ENCODE peak calls at places on chromosomes 13 and 19, in five cellular contexts. One of them, this sample, is unnamed.

GRCh38 chr13:105050696-105051095 is 1484.8 kb downstream of the EFNB2 start:
- DNase-seq in H1: no peak
- DNase-seq in HepG2: no peak
- DNase-seq in IMR-90: peak
- DNase-seq in K562: no peak
- DNase-seq in this sample: no peak

GRCh38 chr13:38228322-38228721 is 121.3 kb upstream of the UFM1 start:
- DNase-seq in H1: no peak
- DNase-seq in HepG2: no peak
- DNase-seq in IMR-90: no peak
- DNase-seq in K562: no peak
- DNase-seq in this sample: no peak

GRCh38 chr13:27975579-27976361 is 6.7 kb upstream of the CDX2 start:
- DNase-seq in H1: no peak
- DNase-seq in HepG2: no peak
- DNase-seq in IMR-90: no peak
- DNase-seq in K562: no peak
- DNase-seq in this sample: no peak

GRCh38 chr19:35852029-35852780 is at the start of gene NPHS1:
- DNase-seq in H1: no peak
- DNase-seq in HepG2: no peak
- DNase-seq in IMR-90: no peak
- DNase-seq in K562: no peak
- DNase-seq in this sample: no peak

GRCh38 chr13:111564657-111565056 is 244.2 kb downstream of the TEX29 start:
- DNase-seq in H1: no peak
- DNase-seq in HepG2: no peak
- DNase-seq in IMR-90: no peak
- DNase-seq in K562: no peak
- DNase-seq in this sample: no peak

GRCh38 chr19:33134571-33135041 is 2.7 kb downstream of the WDR88 start:
- DNase-seq in H1: no peak
- DNase-seq in HepG2: no peak
- DNase-seq in IMR-90: no peak
- DNase-seq in K562: peak
- DNase-seq in this sample: no peak

GRCh38 chr19:48308695-48309586 is 16.4 kb upstream of the EMP3 start:
- DNase-seq in H1: no peak
- DNase-seq in HepG2: peak
- DNase-seq in IMR-90: no peak
- DNase-seq in K562: peak
- DNase-seq in this sample: no peak

GRCh38 chr13:37869756-37870488 is at the start of gene TRPC4:
- DNase-seq in H1: no peak
- DNase-seq in HepG2: peak
- DNase-seq in IMR-90: peak
- DNase-seq in K562: peak
- DNase-seq in this sample: peak

GRCh38 chr19:53545271-53546065 is 7.5 kb downstream of the ZNF331 start:
- DNase-seq in H1: no peak
- DNase-seq in HepG2: no peak
- DNase-seq in IMR-90: peak
- DNase-seq in K562: no peak
- DNase-seq in this sample: peak

GRCh38 chr13:52599853-52600603 is 42.2 kb upstream of the HNRNPA1L2 start:
- DNase-seq in H1: no peak
- DNase-seq in HepG2: no peak
- DNase-seq in IMR-90: peak
- DNase-seq in K562: no peak
- DNase-seq in this sample: no peak

GRCh38 chr13:43364210-43365041 is 341.0 kb downstream of the DNAJC15 start:
- DNase-seq in H1: no peak
- DNase-seq in HepG2: no peak
- DNase-seq in IMR-90: peak
- DNase-seq in K562: no peak
- DNase-seq in this sample: no peak

GRCh38 chr19:46478356-46478986 is 7.1 kb upstream of the PNMA8A start:
- DNase-seq in H1: no peak
- DNase-seq in HepG2: no peak
- DNase-seq in IMR-90: peak
- DNase-seq in K562: peak
- DNase-seq in this sample: peak

GRCh38 chr13:98157609-98158008 is 14.7 kb downstream of the FARP1 start:
- DNase-seq in H1: no peak
- DNase-seq in HepG2: no peak
- DNase-seq in IMR-90: no peak
- DNase-seq in K562: no peak
- DNase-seq in this sample: no peak

GRCh38 chr19:53989600-53990533 is 1.6 kb upstream of the CACNG6 start:
- DNase-seq in H1: no peak
- DNase-seq in HepG2: no peak
- DNase-seq in IMR-90: no peak
- DNase-seq in K562: no peak
- DNase-seq in this sample: peak

GRCh38 chr19:34254552-34255432 is at the start of gene GARRE1:
- DNase-seq in H1: no peak
- DNase-seq in HepG2: no peak
- DNase-seq in IMR-90: peak
- DNase-seq in K562: peak
- DNase-seq in this sample: peak

GRCh38 chr19:50512999-50513745 is 541 bp downstream of the ASPDH start:
- DNase-seq in H1: no peak
- DNase-seq in HepG2: no peak
- DNase-seq in IMR-90: no peak
- DNase-seq in K562: no peak
- DNase-seq in this sample: no peak

GRCh38 chr13:58437436-58437835 is 805.9 kb downstream of the PCDH17 start:
- DNase-seq in H1: no peak
- DNase-seq in HepG2: no peak
- DNase-seq in IMR-90: no peak
- DNase-seq in K562: no peak
- DNase-seq in this sample: no peak

GRCh38 chr13:67225252-67226159 is 4.6 kb downstream of the PCDH9 start:
- DNase-seq in H1: no peak
- DNase-seq in HepG2: no peak
- DNase-seq in IMR-90: no peak
- DNase-seq in K562: no peak
- DNase-seq in this sample: no peak

GRCh38 chr13:27449081-27449603 is 1.2 kb downstream of the MTIF3 start:
- DNase-seq in H1: no peak
- DNase-seq in HepG2: no peak
- DNase-seq in IMR-90: no peak
- DNase-seq in K562: peak
- DNase-seq in this sample: no peak

GRCh38 chr19:32351807-32352630 is 6.6 kb downstream of the ZNF507 start:
- DNase-seq in H1: no peak
- DNase-seq in HepG2: no peak
- DNase-seq in IMR-90: peak
- DNase-seq in K562: no peak
- DNase-seq in this sample: no peak

GRCh38 chr13:48078251-48078656 is 16.6 kb downstream of the MED4 start:
- DNase-seq in H1: no peak
- DNase-seq in HepG2: peak
- DNase-seq in IMR-90: no peak
- DNase-seq in K562: no peak
- DNase-seq in this sample: peak

GRCh38 chr13:54185785-54186184 is 1157.2 kb downstream of the OLFM4 start:
- DNase-seq in H1: no peak
- DNase-seq in HepG2: no peak
- DNase-seq in IMR-90: no peak
- DNase-seq in K562: no peak
- DNase-seq in this sample: no peak

DNA sequence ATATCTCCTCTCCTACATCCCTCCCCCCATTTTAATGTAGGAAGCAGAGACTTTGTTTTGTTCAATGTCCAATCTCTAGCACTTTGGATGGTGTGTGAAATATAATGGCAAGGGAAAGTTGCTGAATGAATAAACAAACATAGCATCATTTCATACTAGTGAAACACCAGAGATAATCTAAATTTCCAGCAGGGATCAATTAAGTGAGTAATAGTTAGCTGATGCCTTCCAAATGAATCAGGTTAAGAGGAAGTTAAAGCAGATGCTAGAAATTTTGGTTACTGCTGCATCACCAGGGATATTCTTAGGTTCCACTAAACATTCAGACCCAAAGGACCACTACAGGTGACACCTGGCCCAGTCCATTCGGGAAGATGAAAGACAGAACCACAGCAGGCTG is 8.1 kb downstream of the MRPS31 start:
- DNase-seq in H1: no peak
- DNase-seq in HepG2: no peak
- DNase-seq in IMR-90: peak
- DNase-seq in K562: no peak
- DNase-seq in this sample: no peak
- TF ChIP-seq MAFK in H1: no peak
- TF ChIP-seq MAFK in HepG2: no peak
- TF ChIP-seq MAFK in IMR-90: no peak
- TF ChIP-seq MAFK in K562: no peak
- TF ChIP-seq MAFK in this sample: no peak

DNA sequence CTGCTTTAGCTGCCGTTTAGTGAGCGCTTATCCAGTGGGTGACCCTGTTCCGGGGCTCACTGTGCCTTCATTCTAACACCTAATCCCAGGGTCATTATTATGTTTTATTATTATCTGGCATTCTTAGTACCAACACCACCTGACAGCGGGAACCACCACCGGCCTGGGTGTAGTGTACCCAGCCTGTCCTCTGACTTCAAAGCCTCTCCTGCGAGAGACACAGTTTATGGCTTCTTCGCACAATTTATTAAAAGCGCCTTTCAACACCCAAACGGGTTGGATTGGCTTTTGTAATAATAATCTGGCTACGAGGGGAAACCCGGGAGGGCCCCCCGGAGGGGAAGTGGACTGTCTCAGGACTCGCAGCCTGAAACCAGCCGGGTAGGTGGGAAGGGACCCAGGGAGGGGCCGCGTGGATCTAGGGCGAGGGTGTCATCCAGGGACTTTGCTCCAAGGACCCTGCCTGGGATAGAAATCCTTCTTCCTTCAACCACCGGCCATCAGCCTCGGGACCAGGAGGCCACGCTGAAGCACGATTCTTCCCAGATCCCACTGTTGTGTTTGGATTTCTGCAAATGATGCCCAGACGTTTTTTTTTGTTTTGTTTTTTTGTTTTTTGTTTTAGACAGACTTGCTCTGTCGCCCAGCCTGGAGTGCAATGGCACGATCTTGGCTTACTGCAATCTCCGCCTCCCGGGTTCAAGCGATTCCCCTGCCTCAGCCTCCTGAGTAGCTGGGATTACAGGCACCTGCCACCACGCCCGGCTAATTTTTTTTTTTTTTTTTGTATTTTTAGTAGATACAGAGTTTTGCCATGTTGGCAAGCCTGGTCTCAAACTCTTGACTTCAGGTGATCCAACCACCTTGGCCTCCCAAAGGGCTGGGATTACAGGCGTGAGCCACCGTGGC is 1.6 kb upstream of the ZBTB7A start:
- DNase-seq in H1: no peak
- DNase-seq in HepG2: no peak
- DNase-seq in IMR-90: no peak
- DNase-seq in K562: no peak
- DNase-seq in this sample: no peak
- TF ChIP-seq MAFK in H1: no peak
- TF ChIP-seq MAFK in HepG2: no peak
- TF ChIP-seq MAFK in IMR-90: no peak
- TF ChIP-seq MAFK in K562: no peak
- TF ChIP-seq MAFK in this sample: no peak

DNA sequence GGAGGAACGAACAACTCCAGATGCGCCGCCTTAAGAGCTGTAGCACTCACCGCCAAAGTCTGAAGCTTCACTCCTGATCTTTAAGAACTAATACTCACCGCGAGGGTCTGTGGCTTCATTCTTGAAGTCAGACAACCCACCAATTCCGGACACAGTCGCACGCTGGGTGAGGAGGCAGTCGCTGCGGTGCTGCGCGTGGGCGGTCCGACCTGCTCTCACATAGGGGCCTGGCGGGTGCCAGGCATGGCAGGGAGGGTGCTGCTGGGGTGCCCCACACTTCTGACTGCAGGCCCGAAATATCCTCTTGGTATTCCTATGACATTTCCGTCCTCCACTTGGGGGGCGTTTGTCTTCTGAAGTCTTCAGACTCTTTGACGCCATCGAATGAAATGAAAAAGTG is 7.4 kb upstream of the MICU2 start:
- DNase-seq in H1: no peak
- DNase-seq in HepG2: no peak
- DNase-seq in IMR-90: no peak
- DNase-seq in K562: no peak
- DNase-seq in this sample: no peak
- TF ChIP-seq MAFK in H1: no peak
- TF ChIP-seq MAFK in HepG2: no peak
- TF ChIP-seq MAFK in IMR-90: no peak
- TF ChIP-seq MAFK in K562: no peak
- TF ChIP-seq MAFK in this sample: no peak

GRCh38 chr13:107450426-107450825 is 764.9 kb downstream of the LIG4 start:
- DNase-seq in H1: no peak
- DNase-seq in HepG2: no peak
- DNase-seq in IMR-90: peak
- DNase-seq in K562: no peak
- DNase-seq in this sample: no peak

GRCh38 chr13:107456431-107456830 is 758.9 kb downstream of the LIG4 start:
- DNase-seq in H1: no peak
- DNase-seq in HepG2: no peak
- DNase-seq in IMR-90: no peak
- DNase-seq in K562: no peak
- DNase-seq in this sample: no peak

GRCh38 chr13:107452833-107453232 is 762.5 kb downstream of the LIG4 start:
- DNase-seq in H1: no peak
- DNase-seq in HepG2: no peak
- DNase-seq in IMR-90: no peak
- DNase-seq in K562: no peak
- DNase-seq in this sample: no peak

GRCh38 chr13:107447591-107447990 is 767.7 kb downstream of the LIG4 start:
- DNase-seq in H1: no peak
- DNase-seq in HepG2: no peak
- DNase-seq in IMR-90: no peak
- DNase-seq in K562: no peak
- DNase-seq in this sample: no peak

DNA sequence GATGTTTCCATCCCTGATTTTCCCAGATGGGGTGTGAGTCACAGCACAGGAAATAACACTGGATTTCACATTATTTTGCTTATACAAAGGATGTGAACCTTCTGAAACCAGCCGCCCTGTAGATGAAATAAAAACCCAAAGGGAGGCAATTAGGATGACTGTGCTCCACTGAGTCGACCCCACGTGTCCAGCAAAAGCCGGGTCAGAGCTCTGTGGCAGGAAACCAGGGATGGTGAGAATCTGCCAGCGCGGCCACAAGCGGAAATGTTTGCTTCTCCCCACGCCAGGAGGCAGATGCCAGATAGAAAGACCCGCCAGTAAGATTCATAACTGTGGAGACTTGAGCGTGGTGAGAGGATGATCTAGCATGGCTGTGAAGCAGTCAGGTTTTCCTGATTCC is 764.4 kb downstream of the LIG4 start:
- DNase-seq in H1: no peak
- DNase-seq in HepG2: no peak
- DNase-seq in IMR-90: peak
- DNase-seq in K562: no peak
- DNase-seq in this sample: no peak
- TF ChIP-seq MAFK in H1: no peak
- TF ChIP-seq MAFK in HepG2: no peak
- TF ChIP-seq MAFK in IMR-90: peak
- TF ChIP-seq MAFK in K562: no peak
- TF ChIP-seq MAFK in this sample: no peak